ENCODE peak calls at places on chromosomes 11 and 22, in six cellular contexts. P, H, O, M, I and C are unnamed samples.

GRCh38 chr11:64086263-64086938 is 50.7 kb downstream of the FLRT1 start:
- DNase-seq in O (no peak), M (peak; percentile 27), P (no peak), I (peak; percentile 56), H (no peak), C (peak; percentile 2)

GRCh38 chr22:37244114-37244921 is at the start of gene RAC2:
- DNase-seq in M (peak; percentile 92), H (peak; percentile 91), P (peak; percentile 90), I (peak; percentile 64), O (peak; percentile 45), C (no peak)

GRCh38 chr22:18156878-18157713 is 7.1 kb downstream of the USP18 start:
- DNase-seq in M (peak; percentile 71), I (peak; percentile 69), O (peak; percentile 52), H (peak; percentile 62), P (peak; percentile 21), C (peak; percentile 96)

GRCh38 chr11:61544466-61544865 is 35.9 kb downstream of the LRRC10B start:
- DNase-seq in H (no peak), O (no peak), P (no peak), M (no peak), I (no peak), C (no peak)

GRCh38 chr11:526192-526591 is 9.2 kb downstream of the HRAS start:
- DNase-seq in H (no peak), M (no peak), O (no peak), P (no peak), I (no peak), C (no peak)

GRCh38 chr22:44360686-44361381 is 48.1 kb upstream of the SHISAL1 start:
- DNase-seq in H (peak; percentile 67), I (peak; percentile 55), P (no peak), O (no peak), M (peak; percentile 17), C (peak; percentile 78)

GRCh38 chr11:76455331-76455730 is 10.5 kb downstream of the EMSY start:
- DNase-seq in P (no peak), M (no peak), I (no peak), H (no peak), O (no peak), C (no peak)

GRCh38 chr11:119023741-119024140 is 5.2 kb downstream of the TRAPPC4 start:
- DNase-seq in O (no peak), M (no peak), P (no peak), I (no peak), H (no peak), C (no peak)

GRCh38 chr22:41857160-41857859 is 24.4 kb downstream of the SREBF2 start:
- DNase-seq in P (peak; percentile 73), I (peak; percentile 62), O (no peak), H (no peak), M (peak; percentile 61), C (no peak)

GRCh38 chr11:61752117-61752924 is at the start of gene MYRF:
- DNase-seq in P (peak; percentile 56), I (peak; percentile 43), H (peak; percentile 77), M (peak; percentile 75), O (peak; percentile 40), C (no peak)

GRCh38 chr11:44258190-44258489 is 51.8 kb downstream of the ALX4 start:
- DNase-seq in I (peak; percentile 50), P (no peak), O (no peak), M (no peak), H (no peak), C (peak; percentile 51)

GRCh38 chr11:110573411-110573810 is 138.8 kb downstream of the ARHGAP20 start:
- DNase-seq in O (no peak), M (no peak), H (no peak), P (no peak), I (no peak), C (no peak)

GRCh38 chr22:19955241-19956128 is 13.9 kb upstream of the TXNRD2 start:
- DNase-seq in P (no peak), M (no peak), O (no peak), H (no peak), I (no peak), C (no peak)

GRCh38 chr11:116078101-116078561 is 573.9 kb upstream of the CADM1 start:
- DNase-seq in M (no peak), P (no peak), H (no peak), I (no peak), O (no peak), C (no peak)